ENCODE peak calls at places on chromosomes 4 and X, in eight cellular contexts. One of them, this sample, is unnamed.
A peak's percentile ranks its signal among the peaks of the same experiment; 100 is the strongest.

GRCh38 chrX:98371994-98372393 is 1488.3 kb downstream of the RPA4 start:
- DNase-seq in activated CD4-positive, alpha-beta T cell treated with anti-CD3 and anti-CD28 coated beads for 1 hour: no peak
- DNase-seq in anterior cingulate cortex: no peak
- DNase-seq in SW480: no peak
- DNase-seq in NCI-H1417: no peak
- DNase-seq in T-helper 1 cell: no peak
- DNase-seq in astrocyte of the spinal cord: no peak
- DNase-seq in GM23248: no peak
- DNase-seq in this sample: peak; percentile 58

GRCh38 chr4:15459706-15460105 is 10.0 kb upstream of the CC2D2A start:
- DNase-seq in activated CD4-positive, alpha-beta T cell treated with anti-CD3 and anti-CD28 coated beads for 1 hour: no peak
- DNase-seq in anterior cingulate cortex: no peak
- DNase-seq in SW480: no peak
- DNase-seq in NCI-H1417: no peak
- DNase-seq in T-helper 1 cell: no peak
- DNase-seq in astrocyte of the spinal cord: no peak
- DNase-seq in GM23248: no peak
- DNase-seq in this sample: no peak

GRCh38 chrX:12973561-12974216 is 1.2 kb upstream of the TMSB4X start:
- DNase-seq in activated CD4-positive, alpha-beta T cell treated with anti-CD3 and anti-CD28 coated beads for 1 hour: peak; percentile 30
- DNase-seq in anterior cingulate cortex: peak; percentile 25
- DNase-seq in SW480: no peak
- DNase-seq in NCI-H1417: peak; percentile 59
- DNase-seq in T-helper 1 cell: peak; percentile 39
- DNase-seq in astrocyte of the spinal cord: no peak
- DNase-seq in GM23248: no peak
- DNase-seq in this sample: no peak

GRCh38 chr4:111689214-111689613 is 456.0 kb upstream of the FAM241A start:
- DNase-seq in activated CD4-positive, alpha-beta T cell treated with anti-CD3 and anti-CD28 coated beads for 1 hour: no peak
- DNase-seq in anterior cingulate cortex: no peak
- DNase-seq in SW480: no peak
- DNase-seq in NCI-H1417: peak; percentile 8
- DNase-seq in T-helper 1 cell: no peak
- DNase-seq in astrocyte of the spinal cord: peak; percentile 45
- DNase-seq in GM23248: peak; percentile 71
- DNase-seq in this sample: no peak

GRCh38 chr4:81199831-81200230 is 15.2 kb downstream of the PRKG2 start:
- DNase-seq in activated CD4-positive, alpha-beta T cell treated with anti-CD3 and anti-CD28 coated beads for 1 hour: no peak
- DNase-seq in anterior cingulate cortex: no peak
- DNase-seq in SW480: no peak
- DNase-seq in NCI-H1417: no peak
- DNase-seq in T-helper 1 cell: no peak
- DNase-seq in astrocyte of the spinal cord: no peak
- DNase-seq in GM23248: peak; percentile 27
- DNase-seq in this sample: no peak

GRCh38 chr4:164933244-164933643 is 44.2 kb downstream of the TRIM61 start:
- DNase-seq in activated CD4-positive, alpha-beta T cell treated with anti-CD3 and anti-CD28 coated beads for 1 hour: no peak
- DNase-seq in anterior cingulate cortex: no peak
- DNase-seq in SW480: no peak
- DNase-seq in NCI-H1417: no peak
- DNase-seq in T-helper 1 cell: no peak
- DNase-seq in astrocyte of the spinal cord: no peak
- DNase-seq in GM23248: no peak
- DNase-seq in this sample: no peak

GRCh38 chr4:82362565-82362964 is 11.2 kb downstream of the HNRNPD start:
- DNase-seq in activated CD4-positive, alpha-beta T cell treated with anti-CD3 and anti-CD28 coated beads for 1 hour: no peak
- DNase-seq in anterior cingulate cortex: no peak
- DNase-seq in SW480: no peak
- DNase-seq in NCI-H1417: no peak
- DNase-seq in T-helper 1 cell: no peak
- DNase-seq in astrocyte of the spinal cord: no peak
- DNase-seq in GM23248: no peak
- DNase-seq in this sample: no peak

GRCh38 chr4:2092653-2093000 is 33.5 kb downstream of the NAT8L start:
- DNase-seq in activated CD4-positive, alpha-beta T cell treated with anti-CD3 and anti-CD28 coated beads for 1 hour: no peak
- DNase-seq in anterior cingulate cortex: no peak
- DNase-seq in SW480: no peak
- DNase-seq in NCI-H1417: no peak
- DNase-seq in T-helper 1 cell: no peak
- DNase-seq in astrocyte of the spinal cord: no peak
- DNase-seq in GM23248: no peak
- DNase-seq in this sample: no peak

GRCh38 chr4:172813359-172813923 is 355.2 kb upstream of the GALNT7 start:
- DNase-seq in activated CD4-positive, alpha-beta T cell treated with anti-CD3 and anti-CD28 coated beads for 1 hour: no peak
- DNase-seq in anterior cingulate cortex: no peak
- DNase-seq in SW480: no peak
- DNase-seq in NCI-H1417: no peak
- DNase-seq in T-helper 1 cell: no peak
- DNase-seq in astrocyte of the spinal cord: peak; percentile 12
- DNase-seq in GM23248: no peak
- DNase-seq in this sample: no peak